ENCODE peak calls at places on chromosomes 1 and 21, in four cellular contexts. L is IMR-90, K is GM12878, H is K562. Q is an unnamed sample.

GRCh38 chr21:38824124-38824822 is 18.5 kb downstream of the ETS2 start:
- DNase-seq in H (no peak), K (no peak), L (peak; percentile 90), Q (peak; percentile 14)

GRCh38 chr1:30088594-30089556 is 634.5 kb downstream of the MATN1 start:
- DNase-seq in L (no peak), K (no peak), H (peak; percentile 27), Q (no peak)

GRCh38 chr1:72397786-72398185 is 115.4 kb upstream of the NEGR1 start:
- DNase-seq in H (no peak), L (peak; percentile 74), K (no peak), Q (peak; percentile 64)

GRCh38 chr1:27349784-27350672 is 8.2 kb downstream of the SYTL1 start:
- DNase-seq in L (peak; percentile 60), H (no peak), K (no peak), Q (peak; percentile 69)

GRCh38 chr1:116538527-116538926 is 32.3 kb downstream of the CD58 start:
- DNase-seq in L (peak; percentile 73), K (no peak), H (peak; percentile 42), Q (no peak)

GRCh38 chr1:86429122-86429725 is 5.3 kb downstream of the CLCA2 start:
- DNase-seq in L (no peak), K (no peak), H (no peak), Q (no peak)

GRCh38 chr1:173134800-173135199 is 72.3 kb downstream of the TNFSF4 start:
- DNase-seq in H (no peak), L (peak; percentile 12), K (no peak), Q (no peak)

GRCh38 chr1:89407355-89407754 is 43.5 kb downstream of the GBP6 start:
- DNase-seq in L (peak; percentile 3), K (no peak), H (no peak), Q (no peak)

GRCh38 chr1:228463559-228464455 is 23.4 kb upstream of the RNF187 start:
- DNase-seq in H (peak; percentile 94), L (peak; percentile 4), K (no peak), Q (no peak)

GRCh38 chr1:46180082-46180616 is 3.9 kb upstream of the P3R3URF start:
- DNase-seq in L (no peak), K (no peak), H (peak; percentile 78), Q (no peak)

GRCh38 chr21:36424592-36424991 is 39.4 kb downstream of the CHAF1B start:
- DNase-seq in L (no peak), H (no peak), K (no peak), Q (no peak)

GRCh38 chr1:50735443-50735842 is 224.6 kb downstream of the FAF1 start:
- DNase-seq in K (no peak), H (peak; percentile 47), L (peak; percentile 33), Q (peak; percentile 38)

GRCh38 chr1:183424691-183425090 is 6.5 kb upstream of the NMNAT2 start:
- DNase-seq in H (no peak), K (no peak), L (no peak), Q (no peak)

GRCh38 chr1:42165511-42166210 is 1.1 kb upstream of the GUCA2A start:
- DNase-seq in H (no peak), L (peak; percentile 31), K (no peak), Q (peak; percentile 9)

GRCh38 chr1:47881505-47882442 is 115.4 kb downstream of the TRABD2B start:
- DNase-seq in L (peak; percentile 33), H (no peak), K (no peak), Q (no peak)

GRCh38 chr1:60118119-60118518 is 44.5 kb upstream of the C1orf87 start:
- DNase-seq in H (no peak), K (no peak), L (no peak), Q (no peak)

GRCh38 chr1:31335007-31335406 is 37.9 kb downstream of the FABP3 start:
- DNase-seq in K (peak; percentile 7), H (no peak), L (peak; percentile 46), Q (peak; percentile 67)

GRCh38 chr1:93567255-93567918 is 114.2 kb downstream of the BCAR3 start:
- DNase-seq in L (peak; percentile 98), K (no peak), H (peak; percentile 80), Q (peak; percentile 81)

GRCh38 chr1:82565146-82565545 is 764.4 kb downstream of the ADGRL2 start:
- DNase-seq in L (peak; percentile 19), H (no peak), K (no peak), Q (no peak)

GRCh38 chr1:33974147-33974546 is 110.3 kb downstream of the HMGB4 start:
- DNase-seq in L (no peak), K (no peak), H (no peak), Q (no peak)

GRCh38 chr1:155012760-155013602 is 10.4 kb downstream of the ZBTB7B start:
- DNase-seq in H (no peak), K (no peak), L (no peak), Q (no peak)

GRCh38 chr1:113835686-113836290 is 23.5 kb upstream of the RSBN1 start:
- DNase-seq in K (no peak), H (peak; percentile 33), L (peak; percentile 61), Q (peak; percentile 72)

GRCh38 chr1:206021796-206022365 is 1.8 kb downstream of the CTSE start:
- DNase-seq in K (no peak), L (peak; percentile 63), H (no peak), Q (peak; percentile 44)

GRCh38 chr1:34479731-34480130 is 275.1 kb upstream of the GJB5 start:
- DNase-seq in L (no peak), K (no peak), H (no peak), Q (no peak)

GRCh38 chr1:224683981-224684380 is 67.9 kb downstream of the CNIH3 start:
- DNase-seq in K (no peak), L (no peak), H (no peak), Q (no peak)

GRCh38 chr21:15301014-15301413 is 236.2 kb upstream of the NRIP1 start:
- DNase-seq in K (no peak), L (no peak), H (no peak), Q (no peak)

GRCh38 chr1:219900201-219900600 is 28.2 kb downstream of the SLC30A10 start:
- DNase-seq in L (no peak), K (no peak), H (no peak), Q (peak; percentile 41)

GRCh38 chr1:61253059-61253735 is 170.8 kb downstream of the NFIA start:
- DNase-seq in K (no peak), H (peak; percentile 49), L (peak; percentile 17), Q (peak; percentile 41)

GRCh38 chr1:83318361-83318760 is 680.6 kb downstream of the TTLL7 start:
- DNase-seq in L (no peak), H (no peak), K (no peak), Q (no peak)

GRCh38 chr21:28473530-28474225 is 519.0 kb downstream of the LTN1 start:
- DNase-seq in H (no peak), K (no peak), L (peak; percentile 61), Q (no peak)

GRCh38 chr1:196877964-196878363 is 9.9 kb upstream of the CFHR4 start:
- DNase-seq in K (no peak), H (no peak), L (peak; percentile 12), Q (no peak)

GRCh38 chr1:230301322-230301721 is 124.8 kb downstream of the PGBD5 start:
- DNase-seq in H (no peak), K (no peak), L (no peak), Q (no peak)

GRCh38 chr1:185249563-185249962 is 67.5 kb downstream of the IVNS1ABP start:
- DNase-seq in H (no peak), K (no peak), L (no peak), Q (peak; percentile 4)

GRCh38 chr1:161740871-161741270 is 8.7 kb upstream of the DUSP12 start:
- DNase-seq in H (no peak), L (no peak), K (no peak), Q (no peak)

GRCh38 chr1:160997323-160998038 is 23.5 kb downstream of the F11R start:
- DNase-seq in H (peak; percentile 69), K (no peak), L (peak; percentile 64), Q (peak; percentile 90)

GRCh38 chr1:167715653-167716302 is 6.0 kb upstream of the MPZL1 start:
- DNase-seq in L (peak; percentile 10), H (no peak), K (no peak), Q (peak; percentile 49)

GRCh38 chr21:28459193-28459592 is 533.5 kb downstream of the LTN1 start:
- DNase-seq in H (no peak), L (no peak), K (no peak), Q (no peak)

GRCh38 chr1:242243472-242243871 is 244.6 kb upstream of the MAP1LC3C start:
- DNase-seq in H (no peak), K (no peak), L (no peak), Q (no peak)

GRCh38 chr1:242240691-242241090 is 241.8 kb upstream of the MAP1LC3C start:
- DNase-seq in H (no peak), K (no peak), L (no peak), Q (no peak)

GRCh38 chr1:242240061-242240460 is 241.2 kb upstream of the MAP1LC3C start:
- DNase-seq in K (no peak), L (no peak), H (no peak), Q (no peak)

GRCh38 chr1:242242983-242243382 is 244.1 kb upstream of the MAP1LC3C start:
- DNase-seq in H (no peak), K (no peak), L (no peak), Q (no peak)

DNA sequence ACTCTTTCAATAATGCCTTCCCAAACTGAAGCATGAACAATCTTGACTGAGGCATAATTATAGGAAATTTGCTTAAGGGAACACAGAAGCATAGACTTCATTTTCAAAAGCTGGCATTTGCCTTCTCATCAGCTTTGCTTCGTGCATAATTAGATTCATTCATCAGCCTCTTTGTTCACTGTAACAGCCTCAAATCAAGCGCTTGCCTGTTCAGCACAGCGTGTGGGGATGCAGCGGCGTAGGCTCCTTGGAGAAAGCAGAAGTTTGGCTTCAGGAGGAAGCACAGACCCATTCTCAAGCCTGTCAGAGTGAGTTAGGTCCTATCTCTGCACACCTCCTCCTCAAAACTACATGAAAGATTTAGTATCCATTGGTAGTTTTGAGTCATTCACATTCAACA is 246.4 kb upstream of the MAP1LC3C start:
- DNase-seq in K (no peak), H (no peak), L (no peak), Q (no peak)
- TF ChIP-seq FOS in K (no peak), H (no peak), L (no peak), Q (no peak)

DNA sequence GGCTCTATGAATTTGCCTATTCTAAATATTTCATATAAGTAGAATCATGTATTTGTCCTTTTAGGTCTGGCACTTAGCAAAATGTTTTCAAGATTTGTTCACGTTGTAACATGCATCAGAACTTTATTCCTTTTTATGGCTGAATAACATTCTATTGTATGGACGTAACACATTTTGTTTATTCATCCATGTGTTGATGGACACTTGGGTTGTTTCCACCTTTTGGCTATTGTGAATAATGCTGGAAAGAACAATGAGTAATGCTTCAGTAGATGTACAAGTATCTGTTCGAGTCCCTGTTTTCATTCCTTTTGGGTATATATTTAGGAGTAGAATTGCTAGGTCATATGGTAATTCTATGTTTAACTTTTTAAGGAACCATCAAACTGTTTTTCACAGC is 24.7 kb downstream of the SLC35A3 start:
- DNase-seq in K (no peak), H (no peak), L (no peak), Q (no peak)
- H3K9me3 ChIP-seq in K (no peaks in the 10 kb centered on the region), H (peaks cover 8% of the 10 kb centered on the region), L (peaks cover 4% of the 10 kb centered on the region), Q (no peaks in the 10 kb centered on the region)

GRCh38 chr1:109573785-109574184 is 25.4 kb downstream of the GNAI3 start:
- DNase-seq in H (no peak), K (no peak), L (peak; percentile 65), Q (no peak)
- H3K4me1 ChIP-seq in H (no peaks in the 10 kb centered on the region), K (no peaks in the 10 kb centered on the region), L (peaks cover 9% of the 10 kb centered on the region), Q (peaks cover 14% of the 10 kb centered on the region)

GRCh38 chr1:232443372-232443771 is 186.6 kb downstream of the SIPA1L2 start:
- DNase-seq in H (no peak), K (no peak), L (no peak), Q (no peak)
- TF ChIP-seq FOS in H (no peak), K (no peak), L (no peak), Q (no peak)

Q was measured in endothelial cell of umbilical vein.